ENCODE peak calls at places on chromosomes 11 and 22, in six cellular contexts. N is RPMI8226, L is choroid plexus epithelial cell, C is GM04504, S is A172, K is IMR-90. R is an unnamed sample.

GRCh38 chr11:17014774-17015638 is 792 bp upstream of the PLEKHA7 start:
- DNase-seq in N (peak), L (peak), C (no peak), S (no peak), K (no peak), R (no peak)

GRCh38 chr22:40673017-40673416 is 6.3 kb upstream of the MCHR1 start:
- DNase-seq in N (no peak), L (no peak), C (no peak), S (no peak), K (no peak), R (no peak)

GRCh38 chr11:59142530-59143507 is at the start of gene FAM111A:
- DNase-seq in N (peak), L (peak), C (peak), S (peak), K (peak), R (peak)

GRCh38 chr11:64298966-64299846 is 952 bp upstream of the CATSPERZ start:
- DNase-seq in N (peak), L (no peak), C (no peak), S (no peak), K (no peak), R (no peak)

GRCh38 chr11:109424893-109425292 is 2.9 kb downstream of the C11orf87 start:
- DNase-seq in N (peak), L (no peak), C (no peak), S (peak), K (no peak), R (no peak)

GRCh38 chr11:60756307-60757032 is at the start of gene MS4A15:
- DNase-seq in N (peak), L (peak), C (no peak), S (peak), K (no peak), R (no peak)

GRCh38 chr11:47001666-47002285 is 65.2 kb downstream of the CSTPP1 start:
- DNase-seq in N (no peak), L (peak), C (no peak), S (no peak), K (peak), R (no peak)

GRCh38 chr11:11973866-11974265 is 34.6 kb downstream of the DKK3 start:
- DNase-seq in N (no peak), L (no peak), C (no peak), S (no peak), K (peak), R (no peak)

GRCh38 chr11:71150859-71151258 is 101.5 kb downstream of the SHANK2 start:
- DNase-seq in N (no peak), L (no peak), C (no peak), S (no peak), K (no peak), R (no peak)

GRCh38 chr22:37414288-37414687 is 13.0 kb downstream of the ELFN2 start:
- DNase-seq in N (no peak), L (no peak), C (no peak), S (no peak), K (no peak), R (no peak)

GRCh38 chr22:44191036-44191454 is 10.3 kb downstream of the PARVG start:
- DNase-seq in N (no peak), L (no peak), C (no peak), S (peak), K (no peak), R (no peak)

GRCh38 chr11:65571940-65572339 is 398 bp upstream of the FAM89B start:
- DNase-seq in N (peak), L (peak), C (no peak), S (peak), K (peak), R (no peak)

GRCh38 chr11:2590131-2590950 is 109.5 kb downstream of the KCNQ1OT1 start:
- DNase-seq in N (no peak), L (no peak), C (no peak), S (no peak), K (no peak), R (no peak)

GRCh38 chr11:8253566-8253965 is 10.1 kb downstream of the LMO1 start:
- DNase-seq in N (no peak), L (no peak), C (no peak), S (no peak), K (no peak), R (no peak)